ENCODE peak calls at places on chromosome 22, in nine cellular contexts. V is amniotic stem cell; O is A172; J is HCEC 1CT; T is naive thymus-derived CD4-positive, alpha-beta T cell; P is psoas muscle; S is activated CD8-positive, alpha-beta memory T cell treated with anti-CD3 and anti-CD28 coated beads for 1 hour; A is AG20443; C is stimulated activated CD8-positive, alpha-beta memory T cell treated with anti-CD3 and anti-CD28 coated beads, Interleukin-4, amount 100 ng/mL, for 24 hours. Q is an unnamed sample.

GRCh38 chr22:46003271-46004091 is 26.5 kb upstream of the WNT7B start:
- DNase-seq in P (peak), O (peak), A (peak), S (no peak), J (no peak), V (no peak), T (no peak), C (no peak), Q (no peak)

GRCh38 chr22:17954200-17954859 is 70.0 kb downstream of the MICAL3 start:
- DNase-seq in J (no peak), S (no peak), A (no peak), C (no peak), O (no peak), T (no peak), V (no peak), P (no peak), Q (no peak)

GRCh38 chr22:31177420-31178162 is 17.6 kb downstream of the RNF185 start:
- DNase-seq in O (peak), T (no peak), J (peak), C (no peak), S (no peak), A (peak), V (peak), P (no peak), Q (peak)

GRCh38 chr22:49853981-49854791 is 542 bp downstream of the ZBED4 start:
- DNase-seq in S (no peak), C (no peak), T (no peak), J (peak), V (no peak), O (no peak), A (peak), P (peak), Q (no peak)

GRCh38 chr22:25765016-25765367 is 23.0 kb downstream of the MYO18B start:
- DNase-seq in S (no peak), O (no peak), P (peak), J (no peak), A (no peak), T (no peak), C (no peak), V (no peak), Q (no peak)

GRCh38 chr22:34135749-34136148 is 215.5 kb upstream of the LARGE1 start:
- DNase-seq in S (no peak), V (no peak), T (no peak), C (no peak), O (no peak), A (no peak), P (no peak), J (no peak), Q (no peak)

GRCh38 chr22:36301851-36302250 is 48.9 kb downstream of the APOL1 start:
- DNase-seq in J (peak), A (no peak), S (no peak), O (no peak), P (no peak), V (no peak), C (no peak), T (no peak), Q (peak)

GRCh38 chr22:49136816-49137180 is 690.9 kb downstream of the BRD1 start:
- DNase-seq in T (no peak), V (no peak), S (no peak), J (no peak), A (no peak), C (no peak), O (no peak), P (no peak), Q (no peak)

GRCh38 chr22:45271667-45272188 is 13.0 kb upstream of the UPK3A start:
- DNase-seq in J (no peak), V (no peak), S (no peak), P (peak), O (no peak), C (no peak), T (no peak), A (no peak), Q (no peak)

GRCh38 chr22:23128269-23129108 is 13.3 kb downstream of the RSPH14 start:
- DNase-seq in S (peak), P (peak), T (peak), O (peak), A (peak), V (peak), J (peak), C (peak), Q (peak)

GRCh38 chr22:23565942-23566715 is 14.0 kb downstream of the IGLL1 start:
- DNase-seq in C (no peak), P (peak), T (peak), V (no peak), S (no peak), J (no peak), O (no peak), A (peak), Q (no peak)

GRCh38 chr22:20316844-20317401 is 2.9 kb downstream of the DGCR6L start:
- DNase-seq in A (no peak), J (no peak), V (no peak), P (no peak), O (no peak), S (no peak), C (no peak), T (no peak), Q (no peak)

GRCh38 chr22:43923191-43923590 is 414 bp upstream of the PNPLA3 start:
- DNase-seq in J (no peak), T (no peak), C (no peak), A (no peak), V (no peak), O (no peak), S (no peak), P (no peak), Q (no peak)

GRCh38 chr22:24181088-24181995 is at the start of gene SUSD2:
- DNase-seq in O (no peak), C (no peak), V (no peak), T (no peak), P (peak), J (no peak), S (no peak), A (peak), Q (no peak)

GRCh38 chr22:36478966-36479365 is 2.5 kb downstream of the TXN2 start:
- DNase-seq in O (no peak), C (no peak), P (no peak), T (no peak), J (no peak), A (no peak), V (no peak), S (no peak), Q (no peak)

GRCh38 chr22:36405671-36406070 is 17.9 kb upstream of the MYH9 start:
- DNase-seq in V (no peak), C (no peak), S (no peak), A (peak), J (peak), O (no peak), P (no peak), T (peak), Q (no peak)

GRCh38 chr22:23147632-23148387 is 2.5 kb downstream of the RAB36 start:
- DNase-seq in S (no peak), A (no peak), P (no peak), T (no peak), V (peak), C (no peak), J (no peak), O (no peak), Q (peak)

GRCh38 chr22:37507731-37508130 is 11.5 kb downstream of the CARD10 start:
- DNase-seq in T (no peak), S (no peak), J (no peak), A (no peak), C (no peak), V (no peak), P (no peak), O (no peak), Q (no peak)

GRCh38 chr22:30546616-30547015 is at the start of gene SEC14L6:
- DNase-seq in J (no peak), T (no peak), P (no peak), O (no peak), S (no peak), V (no peak), C (no peak), A (no peak), Q (no peak)

GRCh38 chr22:22030493-22031182 is 48.1 kb upstream of the TOP3B start:
- DNase-seq in J (no peak), C (no peak), A (peak), V (no peak), O (no peak), T (no peak), P (peak), S (no peak), Q (no peak)

GRCh38 chr22:45977003-45977395 is at the start of gene WNT7B:
- DNase-seq in O (no peak), J (no peak), S (no peak), A (no peak), T (no peak), V (no peak), P (no peak), C (no peak), Q (no peak)

GRCh38 chr22:39496131-39496838 is 5.8 kb upstream of the MIEF1 start:
- DNase-seq in V (peak), A (peak), J (peak), C (peak), P (peak), T (peak), O (no peak), S (no peak), Q (no peak)

GRCh38 chr22:43894122-43894521 is 2.3 kb upstream of the PNPLA5 start:
- DNase-seq in V (no peak), C (no peak), S (no peak), O (no peak), P (peak), T (no peak), A (no peak), J (no peak), Q (no peak)

GRCh38 chr22:29707471-29707870 is 12.3 kb upstream of the CABP7 start:
- DNase-seq in C (no peak), T (no peak), P (no peak), J (no peak), S (no peak), A (no peak), V (no peak), O (no peak), Q (no peak)